ENCODE peak calls at places on chromosomes 7 and 10, in six cellular contexts. T, A, S, P, I and B are unnamed samples.

GRCh38 chr7:1096156-1097119 is 8.5 kb downstream of the GPER1 start:
- DNase-seq in T (no peak), A (no peak), S (no peak), P (no peak), I (peak; percentile 80), B (no peak)

GRCh38 chr10:308572-309085 is 173.4 kb downstream of the ZMYND11 start:
- DNase-seq in T (peak; percentile 75), A (no peak), S (no peak), P (no peak), I (no peak), B (no peak)

GRCh38 chr10:71665456-71665855 is 54.1 kb downstream of the C10orf105 start:
- DNase-seq in T (no peak), A (no peak), S (no peak), P (no peak), I (no peak), B (no peak)

GRCh38 chr10:112446055-112446854 is 459 bp downstream of the ZDHHC6 start:
- DNase-seq in T (no peak), A (no peak), S (no peak), P (no peak), I (no peak), B (no peak)

GRCh38 chr10:71536332-71536731 is 139.6 kb downstream of the CDH23 start:
- DNase-seq in T (no peak), A (no peak), S (no peak), P (no peak), I (no peak), B (no peak)

GRCh38 chr10:77799352-77799751 is 127.2 kb downstream of the DLG5 start:
- DNase-seq in T (no peak), A (no peak), S (no peak), P (no peak), I (peak; percentile 15), B (no peak)

GRCh38 chr7:107446531-107446930 is 23.3 kb upstream of the GPR22 start:
- DNase-seq in T (no peak), A (no peak), S (no peak), P (no peak), I (no peak), B (no peak)

GRCh38 chr10:123136221-123136805 is 543 bp downstream of the HMX3 start:
- DNase-seq in T (no peak), A (no peak), S (no peak), P (no peak), I (no peak), B (no peak)

GRCh38 chr10:80518807-80519360 is 18.8 kb upstream of the SH2D4B start:
- DNase-seq in T (no peak), A (no peak), S (peak; percentile 43), P (no peak), I (no peak), B (no peak)

GRCh38 chr10:105149371-105149871 is 508.3 kb downstream of the SORCS3 start:
- DNase-seq in T (peak; percentile 16), A (no peak), S (no peak), P (no peak), I (no peak), B (no peak)

GRCh38 chr10:86536294-86536861 is 14.8 kb upstream of the WAPL start:
- DNase-seq in T (no peak), A (no peak), S (no peak), P (no peak), I (no peak), B (no peak)

GRCh38 chr7:100080895-100081534 is 508 bp downstream of the ZNF3 start:
- DNase-seq in T (no peak), A (no peak), S (no peak), P (no peak), I (no peak), B (no peak)

GRCh38 chr10:921471-922414 is 9.8 kb downstream of the LARP4B start:
- DNase-seq in T (no peak), A (no peak), S (no peak), P (no peak), I (no peak), B (no peak)

GRCh38 chr10:133397938-133398337 is 4.0 kb downstream of the MTG1 start:
- DNase-seq in T (no peak), A (no peak), S (no peak), P (no peak), I (no peak), B (no peak)

GRCh38 chr10:24723788-24724380 is at the start of gene ARHGAP21:
- DNase-seq in T (peak; percentile 59), A (peak; percentile 68), S (peak; percentile 81), P (peak; percentile 60), I (peak; percentile 87), B (peak; percentile 75)

GRCh38 chr7:37270109-37270508 is 178.6 kb downstream of the ELMO1 start:
- DNase-seq in T (no peak), A (no peak), S (no peak), P (no peak), I (no peak), B (no peak)

GRCh38 chr7:80231719-80232118 is 97.1 kb downstream of the GNAI1 start:
- DNase-seq in T (no peak), A (no peak), S (no peak), P (no peak), I (no peak), B (no peak)

GRCh38 chr7:134988161-134988560 is 1.9 kb downstream of the AGBL3 start:
- DNase-seq in T (no peak), A (no peak), S (no peak), P (no peak), I (no peak), B (no peak)

GRCh38 chr7:156954941-156955340 is 5.4 kb downstream of the NOM1 start:
- DNase-seq in T (no peak), A (no peak), S (no peak), P (no peak), I (no peak), B (no peak)

GRCh38 chr7:51289608-51290370 is 26.8 kb downstream of the COBL start:
- DNase-seq in T (no peak), A (no peak), S (no peak), P (no peak), I (no peak), B (no peak)

DNA sequence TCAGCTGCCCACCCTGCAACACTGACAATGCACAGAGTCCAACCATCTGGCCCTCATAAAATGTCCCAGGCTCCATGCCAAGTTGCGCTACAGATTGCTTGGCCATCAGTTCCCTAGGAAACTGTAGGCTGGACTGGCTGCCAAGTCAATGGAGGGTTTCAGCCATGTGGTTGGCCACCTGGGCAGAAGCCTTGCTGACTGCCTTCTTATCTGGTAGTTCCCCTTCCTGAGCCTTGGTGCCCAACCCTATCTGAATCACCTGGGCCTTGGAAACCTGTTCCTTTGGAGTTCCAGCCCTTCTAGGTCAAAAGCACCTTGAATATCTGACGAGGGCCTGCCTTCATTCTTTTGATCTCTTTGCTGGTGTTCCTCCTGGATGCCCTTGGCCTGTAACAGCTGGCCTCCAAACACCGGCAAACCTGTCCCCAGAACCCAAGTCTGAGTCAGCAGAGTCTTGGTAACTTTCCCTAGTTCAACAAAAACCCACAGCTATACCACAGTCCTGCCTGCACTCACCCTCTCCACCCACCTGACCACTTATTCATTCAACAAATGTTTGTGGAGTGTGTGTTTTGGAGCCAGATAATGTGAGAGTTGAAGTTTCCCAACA is 37.4 kb upstream of the KDM7A start:
- DNase-seq in T (peak; percentile 96), A (peak; percentile 46), S (peak; percentile 23), P (peak; percentile 15), I (no peak), B (no peak)
- H3K27ac ChIP-seq in T (peak overlapping the region; percentile 66), A (no peak overlapping the region), S (no peak overlapping the region), P (no peak overlapping the region), I (no peak overlapping the region), B (no peak overlapping the region)

GRCh38 chr7:65371468-65371867 is 2.2 kb upstream of the ZNF92 start:
- DNase-seq in T (peak; percentile 50), A (no peak), S (no peak), P (peak; percentile 36), I (peak; percentile 68), B (peak; percentile 8)

GRCh38 chr7:65373608-65374351 is at the start of gene ZNF92:
- DNase-seq in T (peak; percentile 95), A (peak; percentile 93), S (peak; percentile 97), P (peak; percentile 99), I (peak; percentile 98), B (peak; percentile 95)

DNA sequence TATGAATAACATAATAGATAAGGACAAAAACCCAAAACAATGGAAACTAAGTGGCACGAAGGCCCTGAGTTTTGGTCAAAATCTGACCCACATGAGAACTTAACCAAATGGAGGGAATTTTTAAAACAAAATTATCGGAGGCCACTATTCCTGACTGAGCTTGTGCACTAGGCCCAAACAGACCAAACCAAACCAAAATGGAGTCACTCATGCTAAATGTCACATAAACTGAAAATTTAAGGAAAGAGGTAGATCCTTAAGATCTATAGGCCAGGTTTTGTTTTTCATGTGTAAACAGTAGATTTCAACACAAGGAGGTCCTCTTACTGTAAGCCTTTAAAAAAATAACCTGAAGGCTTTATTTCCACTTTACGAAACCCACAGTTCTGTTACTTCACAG is 3.8 kb upstream of the ZNF92 start:
- DNase-seq in T (no peak), A (no peak), S (no peak), P (no peak), I (no peak), B (no peak)
- H3K27ac ChIP-seq in T (no peak overlapping the region), A (no peak overlapping the region), S (no peak overlapping the region), P (no peak overlapping the region), I (no peak overlapping the region), B (no peak overlapping the region)

DNA sequence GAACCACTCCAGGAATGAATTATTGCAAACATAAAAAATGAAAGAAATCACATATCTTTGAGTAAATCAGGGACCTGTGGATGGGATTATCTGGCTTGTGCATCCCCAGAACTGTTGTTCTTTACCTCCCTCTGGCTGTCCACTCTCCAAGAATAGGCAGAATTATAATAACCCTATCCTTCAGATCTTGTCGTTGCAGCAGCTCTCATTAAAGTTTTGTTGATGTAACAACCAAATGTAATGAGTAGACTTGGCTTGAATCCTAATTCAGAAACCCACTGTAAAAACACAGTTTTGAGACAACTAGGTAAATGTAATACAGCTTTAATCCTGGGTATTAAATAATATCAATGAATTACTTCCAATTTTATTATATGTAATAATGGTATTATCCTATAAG is 16.2 kb downstream of the LSM5 start:
- DNase-seq in T (no peak), A (no peak), S (no peak), P (no peak), I (no peak), B (no peak)
- H3K27ac ChIP-seq in T (no peak overlapping the region), A (no peak overlapping the region), S (no peak overlapping the region), P (no peak overlapping the region), I (no peak overlapping the region), B (no peak overlapping the region)

GRCh38 chr10:49741108-49741995 is 20.8 kb downstream of the OGDHL start:
- DNase-seq in T (no peak), A (no peak), S (no peak), P (no peak), I (no peak), B (no peak)

GRCh38 chr10:49737474-49738201 is 24.5 kb downstream of the OGDHL start:
- DNase-seq in T (no peak), A (no peak), S (no peak), P (no peak), I (peak; percentile 52), B (no peak)

GRCh38 chr10:49740346-49741107 is 21.6 kb downstream of the OGDHL start:
- DNase-seq in T (no peak), A (no peak), S (no peak), P (no peak), I (no peak), B (no peak)

GRCh38 chr10:49738616-49739360 is 23.3 kb downstream of the OGDHL start:
- DNase-seq in T (no peak), A (no peak), S (no peak), P (no peak), I (no peak), B (no peak)

DNA sequence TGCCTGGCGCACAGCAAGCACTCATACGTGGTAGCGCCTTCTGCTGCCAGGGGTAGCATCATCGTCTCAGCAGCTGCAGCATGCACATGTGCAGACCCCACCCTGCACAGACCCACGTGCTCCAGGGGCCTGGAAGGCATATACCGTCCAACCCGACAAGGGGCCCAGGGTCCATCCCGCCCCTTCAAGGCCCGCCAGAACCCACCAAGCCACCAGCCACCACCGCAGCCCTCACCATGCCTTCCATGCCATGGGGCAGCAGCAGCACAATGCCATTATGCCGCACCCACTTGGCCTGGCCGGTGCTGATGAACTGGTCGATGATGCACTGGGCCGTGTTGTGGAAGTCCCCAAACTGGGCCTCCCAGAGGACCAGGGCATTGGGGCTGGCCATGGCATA is 22.7 kb downstream of the OGDHL start:
- DNase-seq in T (no peak), A (no peak), S (no peak), P (no peak), I (peak; percentile 60), B (no peak)
- H3K27ac ChIP-seq in T (no peak overlapping the region), A (no peak overlapping the region), S (no peak overlapping the region), P (no peak overlapping the region), I (no peak overlapping the region), B (no peak overlapping the region)